ENCODE peak calls at places on chromosomes 7 and 10, in ten cellular contexts. L, M, X, S, H, Z, A, R, F and J are unnamed samples.

GRCh38 chr7:117830422-117830954 is 42.8 kb downstream of the CTTNBP2 start:
- DNase-seq in L (peak; percentile 67), M (no peak), X (no peak), S (no peak), H (no peak), Z (no peak), A (no peak), R (peak; percentile 55), F (no peak), J (no peak)

GRCh38 chr10:37679465-37679864 is 177.9 kb downstream of the ZNF248 start:
- DNase-seq in L (no peak), M (no peak), X (no peak), S (no peak), H (no peak), Z (no peak), A (no peak), R (no peak), F (no peak), J (no peak)

GRCh38 chr10:14071956-14072355 is 258.8 kb downstream of the FRMD4A start:
- DNase-seq in L (no peak), M (no peak), X (no peak), S (no peak), H (no peak), Z (no peak), A (no peak), R (no peak), F (no peak), J (no peak)

GRCh38 chr10:61992059-61992460 is 90.6 kb downstream of the ARID5B start:
- DNase-seq in L (no peak), M (no peak), X (no peak), S (no peak), H (no peak), Z (no peak), A (no peak), R (no peak), F (no peak), J (no peak)

GRCh38 chr10:42637648-42638052 is 720 bp downstream of the ZNF33B start:
- DNase-seq in L (no peak), M (no peak), X (no peak), S (no peak), H (no peak), Z (no peak), A (no peak), R (no peak), F (peak; percentile 28), J (no peak)

GRCh38 chr7:4113271-4113670 is 568.8 kb upstream of the FOXK1 start:
- DNase-seq in L (no peak), M (no peak), X (no peak), S (peak; percentile 47), H (no peak), Z (no peak), A (no peak), R (no peak), F (no peak), J (no peak)

GRCh38 chr7:148437043-148437442 is 153.5 kb upstream of the C7orf33 start:
- DNase-seq in L (no peak), M (no peak), X (no peak), S (no peak), H (no peak), Z (no peak), A (no peak), R (no peak), F (no peak), J (no peak)

GRCh38 chr10:22702348-22702747 is 12.0 kb downstream of the PIP4K2A start:
- DNase-seq in L (no peak), M (no peak), X (no peak), S (peak; percentile 76), H (no peak), Z (no peak), A (no peak), R (no peak), F (no peak), J (no peak)

GRCh38 chr10:112952282-112952991 is 2.4 kb downstream of the TCF7L2 start:
- DNase-seq in L (no peak), M (no peak), X (peak; percentile 47), S (peak; percentile 64), H (no peak), Z (no peak), A (no peak), R (no peak), F (no peak), J (no peak)

GRCh38 chr7:46544396-46545008 is 623.4 kb upstream of the IGFBP3 start:
- DNase-seq in L (no peak), M (no peak), X (no peak), S (no peak), H (no peak), Z (no peak), A (no peak), R (peak; percentile 76), F (no peak), J (no peak)

GRCh38 chr7:100567045-100567730 is 6.5 kb downstream of the SAP25 start:
- DNase-seq in L (no peak), M (no peak), X (no peak), S (no peak), H (no peak), Z (no peak), A (no peak), R (no peak), F (no peak), J (no peak)

GRCh38 chr7:130286881-130287280 is 6.1 kb upstream of the CPA4 start:
- DNase-seq in L (peak; percentile 53), M (no peak), X (no peak), S (no peak), H (no peak), Z (no peak), A (no peak), R (no peak), F (no peak), J (no peak)

GRCh38 chr10:47165711-47166404 is 134.1 kb upstream of the GDF10 start:
- DNase-seq in L (no peak), M (peak; percentile 32), X (no peak), S (peak; percentile 91), H (no peak), Z (no peak), A (no peak), R (no peak), F (peak; percentile 38), J (no peak)

GRCh38 chr7:7569615-7570014 is 2.9 kb downstream of the MIOS start:
- DNase-seq in L (no peak), M (no peak), X (no peak), S (no peak), H (no peak), Z (peak; percentile 17), A (no peak), R (no peak), F (no peak), J (no peak)

GRCh38 chr10:130023454-130024230 is 59.6 kb upstream of the EBF3 start:
- DNase-seq in L (peak; percentile 18), M (no peak), X (no peak), S (no peak), H (no peak), Z (no peak), A (no peak), R (no peak), F (no peak), J (no peak)

GRCh38 chr7:41916450-41916927 is 213.6 kb upstream of the INHBA start:
- DNase-seq in L (no peak), M (no peak), X (no peak), S (peak; percentile 68), H (no peak), Z (no peak), A (no peak), R (peak; percentile 100), F (no peak), J (no peak)

GRCh38 chr7:130970196-130970595 is 236.2 kb upstream of the KLF14 start:
- DNase-seq in L (no peak), M (no peak), X (no peak), S (no peak), H (no peak), Z (no peak), A (no peak), R (no peak), F (no peak), J (no peak)

GRCh38 chr10:36634916-36635315 is 490.5 kb upstream of the ANKRD30A start:
- DNase-seq in L (no peak), M (no peak), X (no peak), S (no peak), H (no peak), Z (no peak), A (no peak), R (no peak), F (no peak), J (no peak)

GRCh38 chr7:98594787-98595186 is 22.3 kb upstream of the NPTX2 start:
- DNase-seq in L (no peak), M (no peak), X (no peak), S (no peak), H (no peak), Z (no peak), A (no peak), R (no peak), F (no peak), J (no peak)